ENCODE peak calls at places on chromosomes 1 and 21, in six cellular contexts. B, J, N, Z, D and W are unnamed samples.

GRCh38 chr1:38860464-38860816 is 868 bp upstream of the RRAGC start:
- DNase-seq in D (no peak), B (no peak), J (no peak), Z (no peak), N (peak; percentile 11), W (no peak)

GRCh38 chr1:101311146-101311892 is 74.5 kb downstream of the S1PR1 start:
- DNase-seq in B (no peak), D (no peak), J (no peak), N (no peak), Z (no peak), W (no peak)

GRCh38 chr21:46552274-46552673 is 52.6 kb downstream of the S100B start:
- DNase-seq in D (no peak), J (no peak), Z (no peak), B (no peak), N (no peak), W (no peak)

GRCh38 chr1:209029737-209030136 is 553.8 kb upstream of the CAMK1G start:
- DNase-seq in D (no peak), J (no peak), B (peak; percentile 54), Z (no peak), N (no peak), W (no peak)

GRCh38 chr1:99850458-99850974 is 355 bp downstream of the AGL start:
- DNase-seq in Z (no peak), N (no peak), D (no peak), B (peak; percentile 23), J (peak; percentile 0), W (no peak)

GRCh38 chr1:101075926-101076325 is 50.3 kb upstream of the DPH5 start:
- DNase-seq in B (peak; percentile 57), J (no peak), D (no peak), N (no peak), Z (no peak), W (no peak)

GRCh38 chr1:187261637-187262036 is 432.9 kb downstream of the PLA2G4A start:
- DNase-seq in Z (no peak), D (no peak), N (no peak), B (no peak), J (no peak), W (no peak)

GRCh38 chr1:16143566-16144324 is 12.1 kb downstream of the EPHA2 start:
- DNase-seq in J (no peak), B (peak; percentile 96), N (peak; percentile 51), D (no peak), Z (peak; percentile 79), W (no peak)

GRCh38 chr1:3069491-3070303 is 694 bp downstream of the PRDM16 start:
- DNase-seq in N (peak; percentile 30), D (peak; percentile 52), J (no peak), Z (peak; percentile 72), B (peak; percentile 40), W (no peak)

GRCh38 chr1:109307363-109308021 is 681 bp upstream of the MYBPHL start:
- DNase-seq in D (peak; percentile 76), Z (no peak), B (no peak), J (no peak), N (peak; percentile 22), W (peak; percentile 41)

GRCh38 chr1:163054056-163054706 is 15.0 kb upstream of the RGS4 start:
- DNase-seq in N (no peak), B (no peak), J (no peak), D (no peak), Z (no peak), W (no peak)

GRCh38 chr1:164155337-164155850 is 403.6 kb upstream of the PBX1 start:
- DNase-seq in D (no peak), B (no peak), Z (no peak), N (no peak), J (no peak), W (no peak)

GRCh38 chr1:150981177-150981804 is 801 bp upstream of the ANXA9 start:
- DNase-seq in D (no peak), J (no peak), N (no peak), B (peak; percentile 54), Z (peak; percentile 66), W (no peak)

GRCh38 chr1:3072948-3073519 is 4.0 kb downstream of the PRDM16 start:
- DNase-seq in B (no peak), N (no peak), Z (peak; percentile 43), J (no peak), D (no peak), W (no peak)

GRCh38 chr1:47436979-47437517 is 796 bp upstream of the FOXD2 start:
- DNase-seq in Z (no peak), J (no peak), N (no peak), B (peak; percentile 24), D (no peak), W (no peak)

GRCh38 chr1:208300084-208300770 is 56.0 kb upstream of the PLXNA2 start:
- DNase-seq in Z (no peak), N (no peak), B (no peak), J (no peak), D (no peak), W (no peak)

GRCh38 chr1:174726167-174726879 is 273.4 kb upstream of the CACYBP start:
- DNase-seq in D (no peak), Z (no peak), B (peak; percentile 37), N (no peak), J (no peak), W (no peak)

DNA sequence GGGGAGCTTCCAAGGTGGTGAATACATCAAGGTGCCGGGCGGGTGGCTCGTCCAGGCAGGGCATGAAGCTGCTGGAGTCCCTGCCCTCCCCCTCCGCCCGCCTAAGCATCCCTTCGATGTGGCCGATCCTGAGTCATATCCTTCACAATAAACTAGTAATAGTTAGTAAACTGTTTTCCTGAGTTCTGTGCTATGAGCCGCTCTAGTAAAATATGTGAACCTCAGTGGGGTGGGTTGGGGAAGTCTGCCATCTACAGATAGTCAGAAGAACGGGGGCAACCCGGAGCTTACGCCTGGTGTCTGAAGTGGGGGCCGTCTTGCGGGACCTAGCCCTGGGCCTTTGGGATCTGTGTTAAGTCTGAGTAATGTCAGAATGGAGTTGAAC is 21.6 kb downstream of the C2CD2 start:
- DNase-seq in B (peak; percentile 98), N (peak; percentile 39), Z (no peak), D (no peak), J (no peak), W (no peak)
- TF ChIP-seq CTCF in B (peak; percentile 64), N (no peak), Z (no peak), D (no peak), J (no peak), W (no peak)

DNA sequence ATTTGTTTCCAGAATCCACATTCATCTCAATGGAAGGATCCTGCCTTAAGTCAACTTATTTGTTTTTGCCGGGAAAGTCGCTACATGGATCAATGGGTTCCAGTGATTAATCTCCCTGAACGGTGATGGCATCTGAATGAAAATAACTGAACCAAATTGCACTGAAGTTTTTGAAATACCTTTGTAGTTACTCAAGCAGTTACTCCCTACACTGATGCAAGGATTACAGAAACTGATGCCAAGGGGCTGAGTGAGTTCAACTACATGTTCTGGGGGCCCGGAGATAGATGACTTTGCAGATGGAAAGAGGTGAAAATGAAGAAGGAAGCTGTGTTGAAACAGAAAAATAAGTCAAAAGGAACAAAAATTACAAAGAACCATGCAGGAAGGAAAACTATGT is 2.6 kb downstream of the GADD45A start:
- DNase-seq in Z (no peak), D (no peak), J (no peak), B (peak; percentile 79), N (no peak), W (no peak)
- TF ChIP-seq CTCF in Z (no peak), D (no peak), J (no peak), B (no peak), N (no peak), W (no peak)

GRCh38 chr1:19960621-19961020 is 18.8 kb downstream of the PLA2G2A start:
- DNase-seq in Z (no peak), B (no peak), N (no peak), J (no peak), D (no peak), W (no peak)

GRCh38 chr1:19954059-19954458 is 25.4 kb downstream of the PLA2G2A start:
- DNase-seq in D (no peak), Z (no peak), J (no peak), N (no peak), B (no peak), W (no peak)

GRCh38 chr1:19955529-19956170 is 23.8 kb downstream of the PLA2G2A start:
- DNase-seq in J (no peak), B (no peak), D (no peak), Z (no peak), N (no peak), W (no peak)

GRCh38 chr1:19963636-19964035 is 15.8 kb downstream of the PLA2G2A start:
- DNase-seq in Z (no peak), N (no peak), B (no peak), D (no peak), J (no peak), W (no peak)

GRCh38 chr1:19957779-19958178 is 21.6 kb downstream of the PLA2G2A start:
- DNase-seq in J (no peak), N (no peak), Z (no peak), B (no peak), D (no peak), W (no peak)
- TF ChIP-seq CTCF in J (no peak), N (no peak), Z (no peak), B (peak; percentile 27), D (no peak), W (no peak)

DNA sequence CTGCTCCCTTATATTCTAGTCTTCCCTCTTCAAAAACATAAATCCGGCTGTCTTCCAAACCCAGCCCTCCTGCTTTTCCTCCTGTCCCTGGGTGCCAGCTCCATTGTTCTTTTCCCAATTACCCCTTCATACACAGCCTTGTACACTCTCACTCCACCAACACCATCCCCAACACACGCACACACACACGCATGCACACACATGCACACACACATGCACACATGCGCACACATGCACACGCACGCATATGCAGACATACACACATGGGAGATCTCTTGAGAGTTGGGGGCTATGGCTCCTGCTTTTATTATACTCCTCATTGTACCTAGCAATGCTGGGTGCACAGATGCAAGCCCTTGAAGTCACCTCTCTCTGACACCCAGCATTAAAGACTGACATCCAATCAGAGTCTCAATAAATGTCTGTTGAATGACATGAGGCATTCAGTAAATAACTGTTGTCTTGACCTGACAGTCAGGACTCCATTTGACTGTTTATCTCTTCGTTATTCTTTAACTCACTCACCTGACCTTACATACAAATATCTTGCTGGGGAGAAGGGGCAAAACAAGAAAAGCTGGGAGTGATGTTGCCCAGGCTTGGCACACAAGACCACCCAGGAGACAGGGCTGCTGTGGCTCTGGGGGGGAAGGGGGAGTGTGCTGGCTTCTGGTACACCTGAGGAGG is 16.0 kb downstream of the ABCA4 start:
- DNase-seq in D (no peak), Z (no peak), J (no peak), B (no peak), N (no peak), W (no peak)
- TF ChIP-seq CTCF in D (no peak), Z (no peak), J (no peak), B (no peak), N (no peak), W (no peak)

DNA sequence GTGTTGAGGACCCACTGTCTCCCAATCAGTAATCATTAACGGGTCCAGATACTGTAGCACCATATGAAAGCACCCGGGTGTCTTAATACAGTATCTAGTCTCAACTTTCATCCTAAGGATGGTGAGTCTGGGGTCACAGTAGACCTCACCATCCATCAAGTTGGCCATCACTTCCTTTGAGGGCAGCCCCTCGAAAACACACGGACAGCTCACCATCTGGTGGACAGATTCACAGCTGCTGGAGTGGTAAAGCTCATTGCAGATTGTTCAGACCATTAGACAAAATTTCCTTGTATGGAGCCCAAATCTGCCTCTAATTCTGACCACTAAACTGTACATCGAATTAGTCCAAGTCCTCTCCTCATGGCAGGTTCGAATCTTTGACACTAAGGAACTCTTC is 123.1 kb downstream of the PGBD5 start:
- DNase-seq in J (no peak), D (peak; percentile 30), Z (no peak), B (no peak), N (no peak), W (no peak)
- TF ChIP-seq CTCF in J (no peak), D (no peak), Z (no peak), B (peak; percentile 20), N (no peak), W (no peak)